ENCODE peak calls at places on chromosomes 12 and 14, in seven cellular contexts. P is smooth muscle cell of the brain vasculature; A is stimulated activated CD4-positive, alpha-beta T cell treated with anti-CD3 and anti-CD28 coated beads, Interleukin-15, amount 100 ng/mL, for 1 hour; H is fibroblast of the conjunctiva; K is left ventricle myocardium superior; O is amygdala; R is activated naive CD4-positive, alpha-beta T cell treated with anti-CD3 and anti-CD28 coated beads, Interleukin-2, amount 10 ng/mL, durations not matched to agents 7 days and 5 days. N is an unnamed sample.

GRCh38 chr14:84655014-84655413 is 874.9 kb upstream of the FLRT2 start:
- DNase-seq in R (no peak), O (no peak), A (no peak), K (peak; percentile 11), P (no peak), H (no peak), N (no peak)

GRCh38 chr12:6416596-6416995 is 28.2 kb upstream of the CD27 start:
- DNase-seq in H (no peak), P (no peak), O (no peak), R (no peak), K (no peak), A (no peak), N (no peak)

GRCh38 chr14:76687611-76688372 is 73.5 kb upstream of the VASH1 start:
- DNase-seq in K (no peak), H (no peak), A (no peak), P (no peak), O (no peak), R (no peak), N (peak; percentile 8)

GRCh38 chr14:41868396-41868795 is 261.7 kb downstream of the LRFN5 start:
- DNase-seq in O (no peak), R (no peak), P (no peak), A (no peak), H (no peak), K (no peak), N (no peak)

GRCh38 chr14:52189330-52189729 is 78.2 kb upstream of the PTGDR start:
- DNase-seq in H (no peak), O (no peak), R (no peak), P (no peak), A (no peak), K (no peak), N (no peak)

GRCh38 chr12:41992029-41992428 is 152.6 kb downstream of the GXYLT1 start:
- DNase-seq in O (no peak), R (no peak), P (no peak), K (no peak), H (no peak), A (no peak), N (no peak)

GRCh38 chr14:67263499-67264149 is 22.4 kb downstream of the PALS1 start:
- DNase-seq in P (no peak), K (no peak), O (no peak), H (peak; percentile 49), R (no peak), A (no peak), N (no peak)

GRCh38 chr12:74317078-74317581 is 220.5 kb upstream of the ATXN7L3B start:
- DNase-seq in K (peak; percentile 44), O (peak; percentile 10), H (peak; percentile 62), A (no peak), R (no peak), P (peak; percentile 91), N (no peak)

GRCh38 chr14:73754911-73755360 is 40.8 kb upstream of the PNMA1 start:
- DNase-seq in P (no peak), K (peak; percentile 79), H (no peak), A (no peak), O (no peak), R (no peak), N (no peak)